ENCODE peak calls at places on chromosomes 13 and 19, in ten cellular contexts. K, P, M, L, Y, J, U, H, R and C are unnamed samples. For H3K9me3, the result is how much of the 10 kb centered on the place peaks cover.

GRCh38 chr13:20270163-20270865 is 38.2 kb upstream of the GJB6 start:
- DNase-seq in K (no peak), P (no peak), M (no peak), L (no peak), Y (no peak), J (no peak), U (no peak), H (no peak), R (no peak), C (no peak)

GRCh38 chr13:95505265-95505664 is 47.3 kb upstream of the CLDN10 start:
- DNase-seq in K (peak), P (no peak), M (no peak), L (no peak), Y (no peak), J (peak), U (no peak), H (no peak), R (no peak), C (no peak)

GRCh38 chr13:34250151-34250550 is 432.2 kb downstream of the RFC3 start:
- DNase-seq in K (no peak), P (no peak), M (no peak), L (no peak), Y (no peak), J (no peak), U (no peak), H (no peak), R (no peak), C (no peak)

GRCh38 chr19:10554760-10555612 is 10.8 kb downstream of the KRI1 start:
- DNase-seq in K (no peak), P (no peak), M (no peak), L (no peak), Y (no peak), J (peak), U (no peak), H (no peak), R (no peak), C (no peak)

GRCh38 chr19:920051-920857 is 3.1 kb downstream of the KISS1R start:
- DNase-seq in K (no peak), P (no peak), M (no peak), L (no peak), Y (peak), J (peak), U (peak), H (no peak), R (peak), C (no peak)

GRCh38 chr13:63910406-63910957 is 2494.8 kb upstream of the PCDH20 start:
- DNase-seq in K (no peak), P (no peak), M (no peak), L (no peak), Y (peak), J (peak), U (peak), H (peak), R (peak), C (no peak)

GRCh38 chr13:45447050-45447661 is 17.6 kb upstream of the COG3 start:
- DNase-seq in K (no peak), P (no peak), M (no peak), L (no peak), Y (no peak), J (peak), U (no peak), H (no peak), R (no peak), C (no peak)

GRCh38 chr13:25732146-25732865 is 319.5 kb downstream of the SHISA2 start:
- DNase-seq in K (no peak), P (no peak), M (no peak), L (no peak), Y (no peak), J (no peak), U (no peak), H (no peak), R (peak), C (no peak)

GRCh38 chr19:3210347-3211017 is 14.0 kb upstream of the CELF5 start:
- DNase-seq in K (no peak), P (peak), M (no peak), L (no peak), Y (peak), J (peak), U (peak), H (no peak), R (peak), C (no peak)

GRCh38 chr13:61414686-61415664 is 674 bp downstream of the PCDH20 start:
- DNase-seq in K (peak), P (peak), M (no peak), L (no peak), Y (peak), J (peak), U (peak), H (peak), R (peak), C (no peak)

GRCh38 chr19:9945319-9945966 is 9.1 kb upstream of the OLFM2 start:
- DNase-seq in K (no peak), P (no peak), M (no peak), L (peak), Y (peak), J (peak), U (no peak), H (no peak), R (peak), C (peak)

DNA sequence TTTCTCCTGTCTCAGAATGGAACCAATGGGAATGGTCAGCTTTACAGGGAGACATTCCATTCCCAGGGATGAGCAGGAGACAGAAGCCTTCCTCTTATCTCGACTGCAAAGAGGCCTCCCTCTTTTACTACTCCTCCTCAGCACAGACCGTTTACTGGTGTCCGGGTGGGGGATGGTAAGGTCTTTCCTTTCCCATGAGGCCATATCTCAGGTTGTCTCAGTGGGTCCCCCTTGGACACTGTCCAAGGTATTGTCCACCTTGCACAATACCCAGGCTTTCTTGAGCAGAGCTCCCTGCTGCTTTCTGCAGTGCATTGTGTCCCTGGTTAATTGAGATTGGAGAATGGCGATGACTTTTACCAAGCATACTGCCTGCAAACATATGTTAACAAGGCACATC is 7.5 kb upstream of the ZNF808 start:
- DNase-seq in K (no peak), P (no peak), M (no peak), L (no peak), Y (no peak), J (peak), U (no peak), H (no peak), R (no peak), C (no peak)
- H3K9me3 ChIP-seq in K (under half), P (under half), M (under half), L (under half), Y (under half), J (under half), U (under half), H (under half), R (under half), C (under half)

DNA sequence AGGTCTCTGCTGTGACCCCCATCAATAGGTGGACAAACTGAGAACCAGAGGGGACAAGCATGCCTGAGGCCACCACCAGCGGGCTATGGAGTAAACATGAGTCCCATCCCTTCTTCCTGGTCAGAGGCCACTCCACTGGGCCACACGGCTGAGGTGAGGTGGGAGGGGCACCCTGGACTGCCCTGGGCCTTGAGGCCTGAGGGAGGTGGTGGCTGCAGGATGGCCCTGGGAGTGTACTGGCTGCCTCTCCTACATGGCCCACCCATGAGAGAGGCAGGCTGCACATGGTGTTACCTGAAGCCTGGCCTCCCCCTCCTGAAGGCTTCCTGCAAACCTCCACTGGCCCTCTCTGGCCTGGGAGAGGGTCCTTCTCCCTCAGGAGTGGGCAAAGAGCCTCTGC is 222.4 kb downstream of the TUBA3C start:
- DNase-seq in K (no peak), P (no peak), M (no peak), L (no peak), Y (no peak), J (no peak), U (no peak), H (no peak), R (no peak), C (no peak)
- H3K9me3 ChIP-seq in K (under half), P (under half), M (under half), L (half or more), Y (under half), J (half or more), U (half or more), H (under half), R (under half), C (under half)

DNA sequence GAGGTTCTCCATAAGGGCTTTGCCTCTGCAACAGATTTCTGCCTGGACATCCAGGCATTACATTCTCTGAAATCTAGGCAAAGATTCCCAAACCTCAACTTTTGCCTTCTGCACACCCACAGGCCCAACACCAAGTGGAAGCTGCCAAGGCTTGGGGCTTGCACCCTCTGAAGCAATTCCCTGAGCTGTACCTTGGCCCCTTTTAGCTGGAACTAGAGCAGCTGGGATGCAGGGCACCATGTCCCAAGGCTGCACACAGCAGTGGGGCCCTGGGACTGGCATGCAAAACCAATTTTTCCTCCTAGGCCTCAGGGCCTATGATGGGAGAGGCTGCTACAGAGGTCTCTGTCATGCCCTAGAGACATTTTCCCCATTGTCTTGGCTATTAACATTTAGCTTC is 943.2 kb downstream of the PCDH17 start:
- DNase-seq in K (no peak), P (no peak), M (no peak), L (no peak), Y (no peak), J (no peak), U (no peak), H (no peak), R (no peak), C (no peak)
- H3K9me3 ChIP-seq in K (under half), P (under half), M (under half), L (under half), Y (under half), J (under half), U (under half), H (under half), R (under half), C (under half)

GRCh38 chr19:5152013-5152763 is 183.3 kb downstream of the KDM4B start:
- DNase-seq in K (no peak), P (peak), M (no peak), L (no peak), Y (no peak), J (no peak), U (no peak), H (no peak), R (no peak), C (peak)

GRCh38 chr19:5149508-5149907 is 180.6 kb downstream of the KDM4B start:
- DNase-seq in K (no peak), P (peak), M (no peak), L (no peak), Y (no peak), J (no peak), U (no peak), H (no peak), R (no peak), C (peak)

GRCh38 chr19:5150331-5150901 is 181.5 kb downstream of the KDM4B start:
- DNase-seq in K (no peak), P (peak), M (no peak), L (no peak), Y (no peak), J (no peak), U (peak), H (no peak), R (no peak), C (no peak)

GRCh38 chr19:5149930-5150329 is 181.0 kb downstream of the KDM4B start:
- DNase-seq in K (no peak), P (peak), M (no peak), L (no peak), Y (no peak), J (no peak), U (no peak), H (no peak), R (no peak), C (no peak)

DNA sequence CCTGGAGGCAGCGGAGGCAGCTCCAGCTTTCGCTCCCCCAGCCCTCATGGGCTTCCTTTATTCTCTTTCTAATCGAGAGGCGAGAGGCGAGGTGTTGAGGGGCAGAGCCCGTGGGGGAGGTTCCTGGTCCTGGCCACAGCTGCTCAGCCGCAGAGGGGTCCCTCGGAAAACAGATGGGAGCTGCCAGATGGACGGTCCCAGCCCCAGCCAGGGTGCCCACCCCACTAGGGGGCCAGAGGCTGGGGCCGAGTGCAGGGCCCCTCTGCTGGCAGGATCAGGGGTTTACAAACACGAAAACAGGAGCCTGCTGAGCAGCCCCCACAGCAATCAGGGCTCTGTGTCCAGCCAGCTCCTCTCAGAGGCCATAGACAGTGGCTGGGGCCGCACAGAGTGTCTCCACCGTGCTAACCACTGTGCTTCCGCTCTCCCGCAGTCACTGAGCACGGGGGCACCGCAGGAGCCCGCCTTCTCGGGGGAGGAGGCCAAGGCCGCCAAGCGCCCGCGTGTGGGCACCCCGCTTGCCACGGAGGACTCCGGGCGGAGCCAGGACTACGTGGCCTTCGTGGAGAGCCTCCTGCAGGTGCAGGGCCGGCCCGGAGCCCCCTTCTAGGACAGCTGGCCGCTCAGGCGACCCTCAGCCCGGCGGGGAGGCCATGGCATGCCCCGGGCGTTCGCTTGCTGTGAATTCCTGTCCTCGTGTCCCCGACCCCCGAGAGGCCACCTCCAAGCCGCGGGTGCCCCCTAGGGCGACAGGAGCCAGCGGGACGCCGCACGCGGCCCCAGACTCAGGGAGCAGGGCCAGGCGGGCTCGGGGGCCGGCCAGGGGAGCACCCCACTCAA is 182.2 kb downstream of the KDM4B start:
- DNase-seq in K (no peak), P (peak), M (no peak), L (no peak), Y (no peak), J (no peak), U (peak), H (no peak), R (no peak), C (peak)
- H3K9me3 ChIP-seq in K (under half), P (under half), M (under half), L (under half), Y (under half), J (under half), U (under half), H (under half), R (under half), C (under half)

GRCh38 chr19:23055946-23056345 is 53.0 kb upstream of the ZNF728 start:
- DNase-seq in K (no peak), P (no peak), M (no peak), L (no peak), Y (no peak), J (no peak), U (no peak), H (no peak), R (no peak), C (no peak)
- H3K9me3 ChIP-seq in K (under half), P (under half), M (under half), L (under half), Y (under half), J (half or more), U (half or more), H (under half), R (under half), C (under half)

GRCh38 chr19:58203814-58204475 is 21.1 kb downstream of the ZNF274 start:
- DNase-seq in K (peak), P (no peak), M (no peak), L (no peak), Y (no peak), J (no peak), U (no peak), H (no peak), R (peak), C (no peak)
- H3K9me3 ChIP-seq in K (half or more), P (under half), M (half or more), L (half or more), Y (half or more), J (half or more), U (half or more), H (half or more), R (under half), C (half or more)

GRCh38 chr13:41263261-41263971 is at the start of gene MTRF1:
- DNase-seq in K (peak), P (peak), M (peak), L (peak), Y (peak), J (peak), U (peak), H (peak), R (peak), C (peak)

GRCh38 chr13:41271456-41272285 is 8.3 kb upstream of the MTRF1 start:
- DNase-seq in K (no peak), P (no peak), M (no peak), L (no peak), Y (no peak), J (no peak), U (no peak), H (no peak), R (no peak), C (no peak)

GRCh38 chr13:41273806-41274441 is 10.5 kb upstream of the MTRF1 start:
- DNase-seq in K (no peak), P (no peak), M (no peak), L (no peak), Y (no peak), J (no peak), U (no peak), H (no peak), R (no peak), C (no peak)

GRCh38 chr13:41267106-41267505 is 3.7 kb upstream of the MTRF1 start:
- DNase-seq in K (no peak), P (no peak), M (no peak), L (no peak), Y (no peak), J (no peak), U (no peak), H (no peak), R (no peak), C (no peak)

GRCh38 chr13:41268764-41269163 is 5.4 kb upstream of the MTRF1 start:
- DNase-seq in K (no peak), P (no peak), M (no peak), L (no peak), Y (peak), J (no peak), U (no peak), H (peak), R (peak), C (no peak)
- H3K9me3 ChIP-seq in K (under half), P (under half), M (under half), L (under half), Y (under half), J (half or more), U (under half), H (under half), R (under half), C (under half)

GRCh38 chr19:58229255-58229639 is 533 bp downstream of the ZNF544 start:
- DNase-seq in K (no peak), P (no peak), M (no peak), L (no peak), Y (peak), J (peak), U (peak), H (no peak), R (peak), C (no peak)
- H3K9me3 ChIP-seq in K (under half), P (under half), M (under half), L (half or more), Y (under half), J (under half), U (under half), H (half or more), R (under half), C (under half)